ENCODE peak calls at places on chromosomes 6 and 20, in five cellular contexts. B is lower lobe of right lung, X is IMR-90, F is aorta, Q is A673. I is an unnamed sample. For H3K9me3 and H3K4me1, the result is how much of the 10 kb centered on the place peaks cover.

GRCh38 chr6:75922226-75922625 is 150.2 kb downstream of the IMPG1 start:
- DNase-seq in B (no peak), X (peak), F (no peak), Q (no peak), I (no peak)

GRCh38 chr6:84026721-84027164 is 6.8 kb upstream of the MRAP2 start:
- DNase-seq in B (no peak), X (no peak), F (no peak), Q (peak), I (no peak)

GRCh38 chr6:111727041-111727440 is 121.4 kb upstream of the TRAF3IP2 start:
- DNase-seq in B (no peak), X (peak), F (no peak), Q (no peak), I (no peak)

GRCh38 chr6:55941713-55942112 is 66.3 kb upstream of the BMP5 start:
- DNase-seq in B (no peak), X (peak), F (no peak), Q (peak), I (no peak)

GRCh38 chr20:1430004-1430451 is 36.6 kb downstream of the NSFL1C start:
- DNase-seq in B (no peak), X (peak), F (no peak), Q (no peak), I (no peak)

GRCh38 chr20:1391640-1392442 is 1.0 kb downstream of the FKBP1A start:
- DNase-seq in B (peak), X (peak), F (peak), Q (peak), I (peak)

GRCh38 chr20:12827796-12828406 is 180.9 kb upstream of the SPTLC3 start:
- DNase-seq in B (no peak), X (no peak), F (no peak), Q (no peak), I (peak)

GRCh38 chr6:121612916-121613315 is 177.5 kb downstream of the GJA1 start:
- DNase-seq in B (no peak), X (no peak), F (no peak), Q (no peak), I (no peak)

GRCh38 chr6:5087389-5087788 is 2.2 kb downstream of the PPP1R3G start:
- DNase-seq in B (peak), X (no peak), F (peak), Q (no peak), I (no peak)

GRCh38 chr6:56314683-56315523 is 67.5 kb upstream of the COL21A1 start:
- DNase-seq in B (no peak), X (peak), F (no peak), Q (peak), I (peak)

GRCh38 chr6:124780621-124781020 is 181.6 kb upstream of the RNF217 start:
- DNase-seq in B (no peak), X (no peak), F (no peak), Q (peak), I (no peak)

GRCh38 chr6:170205126-170205525 is 85.8 kb downstream of the DLL1 start:
- DNase-seq in B (no peak), X (no peak), F (no peak), Q (no peak), I (peak)

GRCh38 chr6:151109361-151109760 is 130.4 kb upstream of the AKAP12 start:
- DNase-seq in B (no peak), X (peak), F (no peak), Q (no peak), I (no peak)

GRCh38 chr6:67759001-67759400 is 876.1 kb upstream of the ADGRB3 start:
- DNase-seq in B (no peak), X (no peak), F (no peak), Q (no peak), I (no peak)

GRCh38 chr20:16588241-16588640 is 15.0 kb upstream of the KIF16B start:
- DNase-seq in B (no peak), X (no peak), F (no peak), Q (no peak), I (no peak)

GRCh38 chr6:137661601-137662000 is 167.4 kb upstream of the OLIG3 start:
- DNase-seq in B (no peak), X (peak), F (no peak), Q (peak), I (peak)

GRCh38 chr6:53858913-53859312 is 64.1 kb downstream of the LRRC1 start:
- DNase-seq in B (no peak), X (no peak), F (no peak), Q (no peak), I (no peak)

GRCh38 chr6:166005401-166005845 is 162.2 kb downstream of the TBXT start:
- DNase-seq in B (no peak), X (peak), F (peak), Q (no peak), I (no peak)

GRCh38 chr6:141744971-141745370 is 387.8 kb upstream of the GJE1 start:
- DNase-seq in B (no peak), X (no peak), F (no peak), Q (no peak), I (no peak)

GRCh38 chr6:12173670-12174069 is 116.5 kb upstream of the EDN1 start:
- DNase-seq in B (no peak), X (no peak), F (no peak), Q (no peak), I (no peak)

GRCh38 chr6:169368200-169368599 is 114.6 kb upstream of the THBS2 start:
- DNase-seq in B (no peak), X (no peak), F (no peak), Q (no peak), I (no peak)

GRCh38 chr6:43771858-43772570 is 2.0 kb downstream of the VEGFA start:
- DNase-seq in B (peak), X (no peak), F (peak), Q (peak), I (peak)

GRCh38 chr20:53774487-53775203 is 181.0 kb upstream of the ZNF217 start:
- DNase-seq in B (no peak), X (peak), F (no peak), Q (no peak), I (no peak)

GRCh38 chr20:20247234-20247633 is 120.7 kb upstream of the INSM1 start:
- DNase-seq in B (no peak), X (no peak), F (no peak), Q (no peak), I (no peak)

GRCh38 chr6:7108964-7109836 is 1.4 kb downstream of the RREB1 start:
- DNase-seq in B (peak), X (peak), F (peak), Q (peak), I (peak)

GRCh38 chr6:1222426-1223311 is 89.2 kb upstream of the FOXQ1 start:
- DNase-seq in B (no peak), X (no peak), F (no peak), Q (no peak), I (peak)

GRCh38 chr20:4944518-4944917 is 56.8 kb downstream of the SLC23A2 start:
- DNase-seq in B (no peak), X (peak), F (no peak), Q (peak), I (no peak)

GRCh38 chr6:89986650-89987074 is 92.4 kb downstream of the GJA10 start:
- DNase-seq in B (no peak), X (peak), F (no peak), Q (peak), I (no peak)

GRCh38 chr20:42530855-42531674 is 658.6 kb downstream of the PTPRT start:
- DNase-seq in B (no peak), X (no peak), F (no peak), Q (peak), I (peak)

GRCh38 chr6:166556871-166557322 is 29.6 kb downstream of the RAMACL start:
- DNase-seq in B (peak), X (peak), F (peak), Q (peak), I (no peak)

GRCh38 chr20:1341561-1342265 is 12.8 kb upstream of the SDCBP2 start:
- DNase-seq in B (no peak), X (peak), F (no peak), Q (no peak), I (peak)

GRCh38 chr20:38620501-38620900 is 18.9 kb downstream of the ARHGAP40 start:
- DNase-seq in B (no peak), X (no peak), F (no peak), Q (no peak), I (no peak)

GRCh38 chr6:117266267-117266797 is 974 bp downstream of the VGLL2 start:
- DNase-seq in B (no peak), X (no peak), F (no peak), Q (no peak), I (no peak)
- H3K4me3 ChIP-seq in B (peak), X (no peak), F (peak), Q (no peak), I (peak)

GRCh38 chr20:31236953-31237352 is 20.5 kb upstream of the DEFB115 start:
- DNase-seq in B (no peak), X (no peak), F (no peak), Q (no peak), I (no peak)
- H3K9me3 ChIP-seq in B (half or more), X (under half), F (under half), Q (half or more), I (half or more)

GRCh38 chr20:48826064-48826463 is 1.7 kb downstream of the PREX1 start:
- DNase-seq in B (no peak), X (no peak), F (no peak), Q (peak), I (peak)

GRCh38 chr20:48827880-48828733 is at the start of gene PREX1:
- DNase-seq in B (peak), X (peak), F (peak), Q (peak), I (peak)

GRCh38 chr20:48828734-48829460 is 1.1 kb upstream of the PREX1 start:
- DNase-seq in B (no peak), X (no peak), F (no peak), Q (peak), I (peak)

GRCh38 chr20:48825551-48825885 is 2.3 kb downstream of the PREX1 start:
- DNase-seq in B (no peak), X (no peak), F (no peak), Q (peak), I (no peak)

DNA sequence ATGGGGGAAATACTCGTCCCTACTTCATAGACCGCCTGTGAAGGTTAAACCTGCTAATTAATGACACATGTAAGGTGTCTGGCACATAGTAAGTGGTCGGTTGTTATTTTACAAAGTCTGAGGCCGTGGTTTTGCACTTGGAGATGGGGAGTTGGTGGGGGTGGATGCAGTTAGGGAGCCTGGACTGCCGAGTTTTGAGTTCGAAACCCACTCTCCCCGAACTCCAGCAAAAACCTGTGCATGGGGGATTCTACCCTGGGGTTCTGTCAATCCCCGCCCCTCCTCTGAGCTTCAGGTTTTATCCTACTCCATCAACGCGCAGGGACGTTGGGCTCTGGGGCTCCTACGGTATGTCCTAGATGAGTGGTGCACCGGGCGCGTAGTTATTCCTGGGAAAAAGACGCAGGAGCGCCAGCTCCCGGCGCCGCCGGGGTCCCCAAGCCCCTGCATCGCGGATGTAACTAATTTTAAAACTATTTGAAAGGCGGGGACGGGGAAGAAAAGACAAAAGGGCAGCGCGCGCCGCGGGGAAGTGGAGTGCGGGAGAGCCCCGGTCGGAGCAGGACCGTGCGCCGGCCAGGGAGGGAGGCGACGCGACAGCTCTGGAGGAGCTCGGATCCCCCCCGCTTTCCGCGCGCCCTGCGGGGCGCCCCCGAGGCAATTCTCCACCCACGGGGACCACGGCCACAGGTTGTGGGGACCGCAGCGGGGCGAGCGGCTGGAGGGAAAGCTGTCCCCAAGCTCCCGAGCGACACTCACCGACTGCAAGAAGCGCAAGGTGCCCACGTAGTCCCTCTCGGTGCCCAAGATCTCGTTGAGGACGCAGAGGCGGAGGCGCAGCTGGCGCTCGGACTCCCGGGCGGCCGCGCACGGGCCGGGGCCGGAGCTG is 672 bp downstream of the PREX1 start:
- DNase-seq in B (peak), X (no peak), F (peak), Q (peak), I (peak)
- H3K4me1 ChIP-seq in B (half or more), X (under half), F (under half), Q (half or more), I (under half)

DNA sequence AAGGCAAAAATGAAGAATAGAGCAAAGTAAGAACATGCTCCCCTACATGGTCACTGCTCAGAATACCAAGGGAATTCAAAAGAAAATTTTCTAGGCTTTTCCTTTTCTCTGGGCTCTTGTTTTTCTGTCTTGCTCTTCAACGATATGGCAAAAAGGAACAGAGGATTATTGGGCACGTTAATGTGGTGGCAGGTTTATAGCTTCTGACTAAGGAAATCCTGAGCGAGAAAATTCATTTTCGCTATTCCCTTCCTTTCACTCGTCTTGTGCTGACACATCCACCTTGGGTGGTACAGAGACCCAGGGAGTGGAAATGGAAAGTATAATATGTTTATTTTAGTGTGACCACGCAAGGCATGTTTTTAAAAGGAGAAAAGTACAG is 132.8 kb downstream of the TRIM27 start:
- DNase-seq in B (no peak), X (no peak), F (no peak), Q (no peak), I (peak)
- H3K4me3 ChIP-seq in B (no peak), X (no peak), F (no peak), Q (peak), I (peak)

GRCh38 chr6:69690986-69691385 is 105.8 kb downstream of the LMBRD1 start:
- DNase-seq in B (no peak), X (no peak), F (no peak), Q (no peak), I (no peak)
- H3K9me3 ChIP-seq in B (under half), X (under half), F (under half), Q (under half), I (under half)

GRCh38 chr20:50598074-50598473 is 87.9 kb downstream of the PTPN1 start:
- DNase-seq in B (no peak), X (no peak), F (no peak), Q (no peak), I (no peak)
- H3K4me1 ChIP-seq in B (under half), X (under half), F (under half), Q (under half), I (under half)

DNA sequence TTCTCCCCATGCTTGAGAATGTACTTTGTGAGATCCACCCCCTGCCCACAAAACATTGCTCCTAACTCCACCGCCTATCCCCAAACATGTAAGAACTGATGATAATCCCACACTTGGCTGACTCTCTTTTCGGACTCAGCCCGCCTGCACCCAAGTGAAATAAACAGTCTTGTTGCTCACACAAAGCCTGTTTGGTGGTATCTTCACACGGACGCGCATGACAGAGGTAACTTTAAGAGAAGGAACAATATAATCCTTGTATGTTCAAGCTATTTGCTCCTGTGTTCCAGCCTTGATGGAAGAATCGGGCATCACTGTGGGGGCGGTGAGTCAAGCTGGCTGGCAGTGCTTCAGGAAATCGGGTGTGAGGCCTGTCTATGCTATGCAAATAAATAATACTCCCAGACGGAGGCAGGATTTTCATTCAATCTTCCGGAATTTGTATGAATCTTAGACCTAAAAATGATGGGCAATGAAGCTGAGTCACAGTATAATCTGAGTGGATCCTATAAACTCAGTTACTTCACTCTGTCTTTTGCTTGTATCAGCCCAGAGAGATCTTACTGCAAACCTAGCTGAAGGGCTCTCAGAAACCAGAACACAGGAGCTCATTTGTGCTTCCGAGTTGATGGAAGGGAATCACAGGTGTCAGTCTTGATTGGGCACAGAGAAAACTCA is 45.2 kb upstream of the NT5E start:
- DNase-seq in B (no peak), X (peak), F (peak), Q (peak), I (no peak)
- H3K4me3 ChIP-seq in B (no peak), X (no peak), F (no peak), Q (peak), I (no peak)

GRCh38 chr6:88666906-88667305 is 296.5 kb downstream of the RNGTT start:
- DNase-seq in B (no peak), X (no peak), F (no peak), Q (no peak), I (no peak)
- H3K9me3 ChIP-seq in B (under half), X (under half), F (under half), Q (under half), I (half or more)